ENCODE peak calls at places on chromosomes 11 and 22, in four cellular contexts. Y is mesendoderm, W is H9, K is H1. N is an unnamed sample.

GRCh38 chr11:2377511-2378443 is 667 bp downstream of the CD81 start:
- DNase-seq in Y (peak; percentile 69), W (peak; percentile 57), K (no peak), N (peak; percentile 33)

GRCh38 chr22:22090650-22091399 is 108.2 kb upstream of the TOP3B start:
- DNase-seq in Y (no peak), W (no peak), K (no peak), N (no peak)

GRCh38 chr11:68370211-68371111 is 58.1 kb downstream of the LRP5 start:
- DNase-seq in Y (no peak), W (no peak), K (no peak), N (no peak)

GRCh38 chr11:64234840-64235379 is 526 bp downstream of the VEGFB start:
- DNase-seq in Y (no peak), W (no peak), K (no peak), N (no peak)

GRCh38 chr11:60130496-60130895 is 42.0 kb downstream of the MS4A2 start:
- DNase-seq in Y (peak; percentile 88), W (peak; percentile 43), K (peak; percentile 15), N (no peak)

GRCh38 chr11:114738954-114739353 is 60.6 kb downstream of the NXPE2 start:
- DNase-seq in Y (peak; percentile 62), W (peak; percentile 45), K (peak; percentile 13), N (peak; percentile 49)

GRCh38 chr11:102318469-102318868 is 1.2 kb downstream of the BIRC3 start:
- DNase-seq in Y (no peak), W (no peak), K (no peak), N (peak; percentile 48)

GRCh38 chr22:43004362-43005035 is 10.4 kb downstream of the PACSIN2 start:
- DNase-seq in Y (no peak), W (no peak), K (no peak), N (no peak)

GRCh38 chr22:27088026-27088425 is 430.6 kb downstream of the MIAT start:
- DNase-seq in Y (no peak), W (no peak), K (no peak), N (peak; percentile 39)

GRCh38 chr11:66727282-66727882 is 1.6 kb downstream of the SPTBN2 start:
- DNase-seq in Y (peak; percentile 45), W (peak; percentile 48), K (no peak), N (peak; percentile 11)

GRCh38 chr11:116404143-116404800 is 368.5 kb downstream of the BUD13 start:
- DNase-seq in Y (no peak), W (no peak), K (no peak), N (no peak)

GRCh38 chr22:46673677-46674236 is 53.6 kb downstream of the GRAMD4 start:
- DNase-seq in Y (no peak), W (no peak), K (no peak), N (no peak)

GRCh38 chr11:31369348-31370329 is at the start of the genes DCDC1 and DNAJC24:
- DNase-seq in Y (peak; percentile 97), W (peak; percentile 96), K (peak; percentile 89), N (peak; percentile 91)

GRCh38 chr11:66324626-66325025 is 7.8 kb upstream of the CD248 start:
- DNase-seq in Y (peak; percentile 53), W (no peak), K (no peak), N (no peak)

GRCh38 chr22:35705141-35705540 is 12.5 kb upstream of the APOL5 start:
- DNase-seq in Y (no peak), W (no peak), K (no peak), N (peak; percentile 95)

GRCh38 chr11:43947003-43947500 is 4.6 kb downstream of the C11orf96 start:
- DNase-seq in Y (peak; percentile 83), W (peak; percentile 71), K (no peak), N (peak; percentile 47)

GRCh38 chr22:30922151-30922611 is 46.4 kb downstream of the MORC2 start:
- DNase-seq in Y (no peak), W (no peak), K (no peak), N (peak; percentile 27)

GRCh38 chr11:131663403-131664200 is 293.2 kb downstream of the NTM start:
- DNase-seq in Y (no peak), W (no peak), K (no peak), N (no peak)

GRCh38 chr11:102843474-102843873 is at the start of gene MMP3:
- DNase-seq in Y (no peak), W (no peak), K (no peak), N (peak; percentile 10)

GRCh38 chr22:37741312-37741795 is 44.5 kb downstream of the TRIOBP start:
- DNase-seq in Y (peak; percentile 86), W (no peak), K (no peak), N (peak; percentile 98)

GRCh38 chr11:73241300-73241699 is 23.2 kb downstream of the P2RY2 start:
- DNase-seq in Y (no peak), W (no peak), K (no peak), N (no peak)

GRCh38 chr22:50286701-50287318 is 16.6 kb upstream of the MAPK11 start:
- DNase-seq in Y (no peak), W (no peak), K (no peak), N (no peak)

GRCh38 chr22:28075260-28075981 is 156.4 kb upstream of the PITPNB start:
- DNase-seq in Y (peak; percentile 3), W (no peak), K (no peak), N (peak; percentile 91)

GRCh38 chr22:49207008-49207775 is 620.5 kb downstream of the BRD1 start:
- DNase-seq in Y (no peak), W (peak; percentile 20), K (no peak), N (no peak)

GRCh38 chr11:87851234-87851633 is 324.0 kb downstream of the RAB38 start:
- DNase-seq in Y (no peak), W (no peak), K (no peak), N (peak; percentile 61)

GRCh38 chr11:130519128-130519932 is 70.9 kb downstream of the ADAMTS15 start:
- DNase-seq in Y (no peak), W (no peak), K (no peak), N (no peak)

GRCh38 chr11:103529217-103529684 is 420.0 kb downstream of the DYNC2H1 start:
- DNase-seq in Y (peak; percentile 82), W (no peak), K (no peak), N (peak; percentile 78)

GRCh38 chr11:69499216-69499945 is 17.9 kb downstream of the LINC01488 start:
- DNase-seq in Y (no peak), W (no peak), K (no peak), N (no peak)

GRCh38 chr22:43800970-43801369 is 11.1 kb downstream of the EFCAB6 start:
- DNase-seq in Y (no peak), W (no peak), K (no peak), N (no peak)

GRCh38 chr11:45374632-45375031 is 88.5 kb upstream of the SYT13 start:
- DNase-seq in Y (peak; percentile 46), W (no peak), K (no peak), N (no peak)
- H3K56ac ChIP-seq in Y (no peak overlapping the region), W (no peak overlapping the region), K (no peak overlapping the region), N (no peak overlapping the region)

DNA sequence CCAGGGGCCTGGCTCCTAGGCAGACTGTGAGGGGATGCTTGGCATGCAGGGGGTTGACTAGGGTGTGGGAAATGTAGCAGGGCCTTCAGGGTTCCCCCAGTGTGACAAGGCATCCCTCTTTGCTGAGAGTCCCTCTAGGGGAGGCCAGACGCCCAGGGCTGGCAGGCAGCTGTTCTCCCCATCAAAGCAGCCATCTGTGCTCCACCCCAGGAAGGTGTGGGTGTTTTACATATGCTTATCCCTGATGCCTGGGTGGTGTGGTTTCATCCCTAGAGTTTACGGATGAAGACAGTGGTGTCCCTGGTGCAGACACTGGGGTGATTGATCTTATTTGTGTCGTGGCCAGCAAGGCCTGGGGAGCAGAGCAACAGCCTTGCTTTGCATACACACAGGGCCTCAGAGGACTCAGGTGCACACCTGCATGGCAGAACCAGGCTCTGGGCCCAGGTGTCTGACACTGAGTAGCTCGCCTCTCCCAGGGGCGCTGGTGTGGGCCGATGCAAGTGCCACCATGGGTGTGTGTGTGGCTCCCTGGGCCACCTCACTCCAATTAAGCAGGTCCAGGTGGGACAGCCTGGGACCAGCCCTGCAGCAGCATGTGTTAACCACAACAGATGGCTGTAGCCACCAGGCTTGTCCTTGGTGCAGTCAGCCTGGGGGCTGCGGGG is 74.2 kb downstream of the MED15 start:
- DNase-seq in Y (no peak), W (peak; percentile 21), K (no peak), N (no peak)
- H3K79me1 ChIP-seq in Y (no peaks in the 10 kb centered on the region), W (no peaks in the 10 kb centered on the region), K (no peaks in the 10 kb centered on the region), N (peaks cover 58% of the 10 kb centered on the region)

GRCh38 chr11:70739091-70739490 is 340.8 kb downstream of the CTTN start:
- DNase-seq in Y (no peak), W (no peak), K (no peak), N (no peak)
- H3K56ac ChIP-seq in Y (no peak overlapping the region), W (no peak overlapping the region), K (no peak overlapping the region), N (no peak overlapping the region)

GRCh38 chr11:118914178-118914918 is 11.4 kb downstream of the BCL9L start:
- DNase-seq in Y (peak; percentile 51), W (peak; percentile 59), K (no peak), N (no peak)
- H3K79me1 ChIP-seq in Y (peaks cover 26% of the 10 kb centered on the region), W (peaks cover 5% of the 10 kb centered on the region), K (peaks cover 9% of the 10 kb centered on the region), N (peaks cover 9% of the 10 kb centered on the region)